ENCODE peak calls at places on chromosomes 1 and 21, in four cellular contexts. X is adrenal gland, G is spleen, J is AG04450. Q is an unnamed sample. For H3K27me3, the result is how much of the 10 kb centered on the place peaks cover.

GRCh38 chr1:30378991-30379581 is 344.3 kb downstream of the MATN1 start:
- DNase-seq in G (peak), X (no peak), J (peak), Q (peak)

GRCh38 chr1:169546087-169546995 is 39.9 kb downstream of the F5 start:
- DNase-seq in J (peak), G (no peak), X (peak), Q (peak)

GRCh38 chr1:51283977-51284376 is 46.4 kb downstream of the TTC39A start:
- DNase-seq in J (no peak), X (no peak), G (no peak), Q (no peak)

GRCh38 chr21:14982336-14982735 is 82.5 kb downstream of the NRIP1 start:
- DNase-seq in X (no peak), G (no peak), J (no peak), Q (no peak)

GRCh38 chr1:217770895-217771294 is 139.8 kb downstream of the SPATA17 start:
- DNase-seq in J (no peak), G (no peak), X (no peak), Q (peak)

GRCh38 chr1:96979287-96979686 is 257.7 kb downstream of the PTBP2 start:
- DNase-seq in X (no peak), G (no peak), J (no peak), Q (no peak)

GRCh38 chr1:54297596-54298283 is 97.8 kb downstream of the MRPL37 start:
- DNase-seq in G (no peak), X (no peak), J (no peak), Q (no peak)

GRCh38 chr1:85200367-85200869 is 398 bp downstream of the SYDE2 start:
- DNase-seq in G (no peak), J (no peak), X (peak), Q (peak)

GRCh38 chr1:159009287-159009686 is 420 bp upstream of the IFI16 start:
- DNase-seq in G (no peak), J (no peak), X (no peak), Q (no peak)

GRCh38 chr1:230753586-230754251 is 6.5 kb downstream of the CAPN9 start:
- DNase-seq in J (no peak), X (peak), G (peak), Q (peak)

GRCh38 chr21:31780944-31781343 is 49.0 kb upstream of the SCAF4 start:
- DNase-seq in J (no peak), G (no peak), X (no peak), Q (no peak)

GRCh38 chr1:62891961-62892562 is 108.1 kb downstream of the ATG4C start:
- DNase-seq in G (no peak), J (no peak), X (no peak), Q (no peak)

GRCh38 chr1:58814251-58815068 is 30.6 kb upstream of the JUN start:
- DNase-seq in X (peak), J (no peak), G (peak), Q (peak)

GRCh38 chr1:9066945-9067807 is 2.3 kb downstream of the SLC2A5 start:
- DNase-seq in J (peak), X (peak), G (peak), Q (no peak)

GRCh38 chr1:33516428-33516827 is 44.0 kb downstream of the ZSCAN20 start:
- DNase-seq in J (no peak), G (no peak), X (no peak), Q (peak)

DNA sequence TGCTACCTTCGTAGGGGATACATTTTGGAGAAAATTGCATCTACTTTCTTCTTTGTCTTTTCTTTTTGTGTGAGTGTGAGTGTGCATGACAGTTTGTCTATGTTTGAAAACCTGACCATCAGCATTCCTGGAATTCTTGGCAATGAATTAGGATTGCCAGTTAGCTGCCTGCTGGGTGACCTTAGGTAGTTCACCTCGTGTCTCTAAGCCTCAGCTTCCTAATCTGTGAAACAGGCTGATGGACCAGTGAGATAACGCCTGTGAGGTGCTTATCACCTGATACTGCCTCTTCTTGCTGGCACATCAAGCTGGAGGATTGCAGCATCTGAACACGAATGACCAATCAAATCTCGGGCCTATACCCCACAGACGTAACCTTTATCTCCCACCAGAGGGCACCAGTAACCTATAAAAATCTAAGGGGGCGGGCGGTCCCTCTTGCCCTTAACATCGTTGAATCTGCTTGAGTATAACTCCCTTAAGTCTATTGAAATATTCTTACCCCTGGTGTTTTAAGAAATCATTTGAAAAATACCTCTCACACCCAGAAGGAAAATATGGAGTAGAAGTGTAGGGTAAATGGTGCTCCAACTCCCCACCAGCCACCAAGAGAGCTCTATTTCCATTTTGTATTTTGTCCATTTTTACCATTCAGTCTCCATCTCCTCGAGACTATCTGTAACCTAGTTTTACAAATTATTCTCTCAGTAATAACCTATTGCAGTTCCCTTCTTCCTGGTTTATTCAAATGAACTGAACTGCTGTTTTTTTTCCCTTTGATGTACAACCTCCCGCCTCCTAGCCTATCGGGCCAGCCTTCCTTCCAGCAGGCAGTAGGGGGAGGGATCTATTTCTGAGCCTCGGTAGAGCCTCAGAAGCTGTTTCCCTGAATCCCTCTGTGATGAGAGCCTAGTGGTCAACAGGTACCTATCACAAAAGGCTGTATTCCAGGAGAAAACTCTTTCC is 49.7 kb downstream of the MDM4 start:
- DNase-seq in J (peak), X (peak), G (no peak), Q (peak)
- TF ChIP-seq CTCF in J (peak), X (peak), G (peak), Q (peak)

DNA sequence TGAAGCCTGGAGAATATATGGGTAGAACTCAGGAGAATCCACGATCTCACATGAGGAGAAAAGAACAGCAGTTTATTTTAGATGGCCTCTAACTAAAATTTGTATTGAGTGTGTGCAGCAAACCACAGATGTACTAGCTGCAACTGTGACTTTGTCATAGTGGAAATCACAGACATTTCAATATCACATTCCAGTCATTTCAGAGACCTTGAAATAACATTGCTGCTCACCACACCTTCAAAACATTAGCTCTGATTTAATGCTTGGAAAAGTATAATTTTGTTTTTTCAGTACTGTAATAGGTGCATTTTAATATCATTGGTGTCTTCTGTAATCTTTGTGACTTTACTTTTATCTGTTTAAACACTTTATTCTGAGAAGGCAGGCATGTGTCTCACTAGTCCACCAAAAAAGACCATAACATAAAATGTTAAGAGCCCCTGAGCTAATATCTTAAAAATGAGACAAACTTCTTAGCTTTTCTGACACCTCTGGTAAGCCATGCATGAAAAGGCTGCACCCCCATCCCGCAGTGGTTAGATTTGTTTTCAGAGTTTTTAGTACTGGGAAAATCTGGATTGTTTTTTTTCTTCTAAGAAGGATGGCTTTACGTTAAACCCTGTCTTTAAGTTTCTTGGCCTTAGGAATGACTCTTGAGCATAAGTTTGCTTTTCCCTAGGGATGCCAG is 30.1 kb downstream of the KCNJ15 start:
- DNase-seq in G (no peak), X (no peak), J (no peak), Q (no peak)
- H3K27me3 ChIP-seq in G (under half), X (under half), J (under half), Q (under half)

DNA sequence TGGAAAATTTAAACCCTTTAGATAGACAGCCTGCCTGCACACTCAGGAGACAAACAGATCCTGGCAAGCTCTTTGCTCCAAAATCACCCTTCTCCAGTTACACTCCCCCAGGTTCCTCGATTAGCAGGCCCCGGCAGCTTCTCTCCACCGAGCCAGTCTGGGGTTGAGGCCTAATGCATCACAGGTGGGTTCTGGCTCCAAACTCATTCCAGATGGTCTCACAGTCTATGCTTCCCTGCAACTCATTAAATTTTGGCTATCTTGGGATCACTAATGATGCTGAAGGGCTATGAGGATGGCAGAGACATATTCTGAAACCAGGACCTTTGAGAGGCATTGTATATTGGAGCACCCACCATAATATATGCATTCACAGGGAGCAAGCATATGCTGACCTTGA is 559.8 kb upstream of the USP24 start:
- DNase-seq in J (no peak), G (no peak), X (no peak), Q (no peak)
- H3K4me3 ChIP-seq in J (no peak), G (no peak), X (no peak), Q (no peak)

GRCh38 chr1:88684482-88685238 is 587 bp downstream of the PKN2 start:
- DNase-seq in G (peak), X (peak), J (no peak), Q (peak)
- TF ChIP-seq CTCF in G (no peak), X (no peak), J (no peak), Q (peak)

GRCh38 chr1:247865416-247865815 is 8.4 kb downstream of the TRIM58 start:
- DNase-seq in G (no peak), X (no peak), J (no peak), Q (no peak)

GRCh38 chr1:247864644-247865043 is 7.7 kb downstream of the TRIM58 start:
- DNase-seq in G (no peak), X (no peak), J (no peak), Q (no peak)

GRCh38 chr1:247857986-247858356 is 984 bp downstream of the TRIM58 start:
- DNase-seq in J (no peak), X (no peak), G (no peak), Q (no peak)

GRCh38 chr1:247857069-247857985 is at the start of gene TRIM58:
- DNase-seq in J (no peak), G (peak), X (no peak), Q (no peak)

GRCh38 chr1:247862756-247863155 is 5.8 kb downstream of the TRIM58 start:
- DNase-seq in X (no peak), G (no peak), J (no peak), Q (no peak)
- H3K27me3 ChIP-seq in X (under half), G (under half), J (under half), Q (under half)

GRCh38 chr1:15046487-15047165 is 106.9 kb upstream of the TMEM51 start:
- DNase-seq in X (peak), J (peak), G (peak), Q (peak)

GRCh38 chr1:15049067-15049466 is 104.5 kb upstream of the TMEM51 start:
- DNase-seq in J (no peak), X (no peak), G (no peak), Q (no peak)

GRCh38 chr1:15045123-15045522 is 108.4 kb upstream of the TMEM51 start:
- DNase-seq in X (no peak), J (no peak), G (no peak), Q (no peak)

GRCh38 chr1:15048437-15048980 is 105.0 kb upstream of the TMEM51 start:
- DNase-seq in X (no peak), J (no peak), G (no peak), Q (no peak)

GRCh38 chr1:15047237-15047636 is 106.3 kb upstream of the TMEM51 start:
- DNase-seq in J (no peak), X (no peak), G (no peak), Q (no peak)
- H3K4me3 ChIP-seq in J (no peak), X (no peak), G (no peak), Q (no peak)

GRCh38 chr1:78678324-78678723 is 28.7 kb downstream of the IFI44 start:
- DNase-seq in J (no peak), X (no peak), G (no peak), Q (no peak)
- TF ChIP-seq CTCF in J (no peak), X (no peak), G (no peak), Q (no peak)

GRCh38 chr21:45392206-45392971 is 12.6 kb upstream of the COL18A1 start:
- DNase-seq in J (no peak), G (peak), X (no peak), Q (peak)

GRCh38 chr21:45393833-45394638 is 10.9 kb upstream of the COL18A1 start:
- DNase-seq in J (no peak), G (peak), X (peak), Q (no peak)

GRCh38 chr21:45397381-45397780 is 7.6 kb upstream of the COL18A1 start:
- DNase-seq in J (no peak), X (no peak), G (no peak), Q (no peak)

GRCh38 chr21:45393021-45393420 is 11.9 kb upstream of the COL18A1 start:
- DNase-seq in X (peak), G (peak), J (no peak), Q (peak)

GRCh38 chr21:45396620-45396995 is 8.4 kb upstream of the COL18A1 start:
- DNase-seq in J (no peak), G (peak), X (peak), Q (peak)
- H3K27me3 ChIP-seq in J (under half), G (under half), X (under half), Q (under half)